ENCODE peak calls at places on chromosomes 11 and 22, in seven cellular contexts. U, T, D, X, O, V and H are unnamed samples.

GRCh38 chr11:133160754-133161153 is 371.5 kb downstream of the OPCML start:
- DNase-seq in U (no peak), T (no peak), D (no peak), X (no peak), O (no peak), V (no peak), H (no peak)

GRCh38 chr22:22168190-22168940 is 76.2 kb upstream of the VPREB1 start:
- DNase-seq in U (peak; percentile 9), T (no peak), D (peak; percentile 52), X (no peak), O (no peak), V (peak; percentile 54), H (peak; percentile 44)

GRCh38 chr11:118789501-118790356 is 1.2 kb downstream of the DDX6 start:
- DNase-seq in U (peak; percentile 36), T (peak; percentile 11), D (peak; percentile 31), X (no peak), O (peak; percentile 4), V (peak; percentile 46), H (peak; percentile 33)

GRCh38 chr11:107840120-107840479 is 18.5 kb downstream of the SLC35F2 start:
- DNase-seq in U (no peak), T (no peak), D (no peak), X (no peak), O (no peak), V (no peak), H (no peak)

GRCh38 chr22:25069758-25070461 is 117.4 kb downstream of the KIAA1671 start:
- DNase-seq in U (no peak), T (no peak), D (no peak), X (no peak), O (no peak), V (no peak), H (no peak)

GRCh38 chr22:36386900-36387663 is 685 bp downstream of the MYH9 start:
- DNase-seq in U (no peak), T (peak; percentile 12), D (no peak), X (no peak), O (peak; percentile 55), V (no peak), H (no peak)

GRCh38 chr11:132999519-132999918 is 532.8 kb downstream of the OPCML start:
- DNase-seq in U (no peak), T (no peak), D (no peak), X (no peak), O (no peak), V (no peak), H (no peak)

GRCh38 chr22:35930933-35931332 is 97.7 kb downstream of the RBFOX2 start:
- DNase-seq in U (peak; percentile 49), T (no peak), D (peak; percentile 90), X (no peak), O (peak; percentile 15), V (peak; percentile 92), H (peak; percentile 73)

GRCh38 chr11:70281114-70281729 is 10.7 kb downstream of the PPFIA1 start:
- DNase-seq in U (no peak), T (no peak), D (peak; percentile 74), X (no peak), O (no peak), V (peak; percentile 66), H (peak; percentile 62)

GRCh38 chr11:120079750-120080610 is 57.9 kb downstream of the TRIM29 start:
- DNase-seq in U (no peak), T (no peak), D (no peak), X (peak; percentile 4), O (peak; percentile 48), V (no peak), H (no peak)

GRCh38 chr11:29538339-29539036 is 478.3 kb downstream of the KCNA4 start:
- DNase-seq in U (no peak), T (no peak), D (peak; percentile 30), X (no peak), O (no peak), V (no peak), H (no peak)

GRCh38 chr11:30346068-30346688 is 23.3 kb downstream of the ARL14EP start:
- DNase-seq in U (peak; percentile 64), T (no peak), D (peak; percentile 74), X (no peak), O (peak; percentile 22), V (peak; percentile 79), H (peak; percentile 62)

GRCh38 chr22:29817724-29818123 is 20.4 kb downstream of the ASCC2 start:
- DNase-seq in U (no peak), T (peak; percentile 73), D (no peak), X (no peak), O (no peak), V (no peak), H (no peak)

GRCh38 chr22:47174671-47175111 is 412.2 kb downstream of the TBC1D22A start:
- DNase-seq in U (no peak), T (no peak), D (no peak), X (no peak), O (no peak), V (no peak), H (no peak)

GRCh38 chr11:34174411-34175041 is 69.1 kb downstream of the NAT10 start:
- DNase-seq in U (peak; percentile 76), T (peak; percentile 74), D (peak; percentile 75), X (peak; percentile 68), O (peak; percentile 89), V (peak; percentile 74), H (peak; percentile 63)

DNA sequence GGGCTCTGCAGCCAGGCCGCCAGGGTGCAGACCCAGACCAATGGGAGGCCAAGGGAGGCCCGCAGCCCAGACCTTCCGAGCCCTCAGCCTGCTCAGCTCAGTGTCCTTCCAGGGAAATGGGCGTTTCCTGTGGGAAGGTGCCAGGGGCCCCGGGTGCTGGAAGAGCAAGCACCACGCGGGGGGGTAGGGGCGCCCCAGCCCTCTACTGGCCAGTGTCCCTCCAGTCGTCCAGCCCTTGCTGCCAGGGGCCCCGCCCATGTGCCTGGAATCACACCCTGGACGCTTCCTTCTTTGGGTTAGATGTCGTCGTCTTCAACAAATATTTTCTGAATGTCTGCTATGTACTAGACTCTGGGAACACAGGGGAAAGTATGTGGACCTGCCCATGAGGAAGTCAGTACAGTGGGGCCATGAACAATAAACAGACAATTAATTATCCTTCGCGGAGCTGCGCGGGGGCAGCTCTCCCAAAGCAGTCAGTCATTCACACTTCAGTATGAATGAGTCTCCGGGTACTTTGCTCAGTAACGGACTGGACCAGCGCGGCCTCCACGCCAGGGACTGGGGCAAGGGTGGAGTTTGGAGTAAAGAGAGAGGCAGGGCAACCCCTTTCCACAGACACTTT is 60.2 kb downstream of the CDKN1C start:
- DNase-seq in U (peak; percentile 42), T (no peak), D (peak; percentile 78), X (no peak), O (no peak), V (peak; percentile 79), H (peak; percentile 69)
- TF ChIP-seq CTCF in U (no peak), T (no peak), D (peak; percentile 9), X (no peak), O (no peak), V (no peak), H (peak; percentile 7)

DNA sequence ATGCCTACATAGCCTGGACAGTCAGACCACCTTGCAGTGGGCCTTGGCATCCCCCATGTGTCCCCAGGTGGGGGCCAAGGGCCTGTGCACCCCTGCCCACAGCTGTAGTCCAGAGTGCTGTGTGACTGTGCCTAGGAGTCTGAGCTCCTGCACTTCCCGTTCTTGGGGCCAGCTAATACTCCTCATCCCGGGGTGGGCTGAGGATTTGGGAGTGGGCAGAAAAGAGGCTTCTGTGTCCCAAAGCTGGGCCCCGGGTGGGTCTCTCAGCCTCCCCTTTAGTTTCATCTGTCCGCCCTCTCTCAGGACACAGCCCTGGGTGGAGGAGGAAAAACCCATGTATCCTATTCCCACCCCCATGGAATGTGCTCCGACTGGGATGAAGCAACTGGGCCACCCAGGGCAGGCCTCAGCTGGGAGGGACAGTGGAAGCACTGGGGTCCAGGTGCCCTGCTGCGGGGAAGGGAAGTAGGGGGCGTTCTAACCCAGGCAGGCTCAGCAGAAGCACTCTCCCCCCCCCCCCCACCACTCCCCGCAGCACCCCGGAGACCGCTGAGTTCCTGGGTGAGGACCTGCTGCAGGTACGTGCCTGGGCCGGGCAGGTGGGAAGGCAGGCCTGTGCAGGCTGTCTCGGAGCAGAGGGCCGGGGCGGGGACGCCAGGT is 1.3 kb downstream of the SH3BP1 start:
- DNase-seq in U (no peak), T (no peak), D (no peak), X (no peak), O (no peak), V (no peak), H (no peak)
- TF ChIP-seq CTCF in U (no peak), T (no peak), D (no peak), X (no peak), O (no peak), V (no peak), H (no peak)

DNA sequence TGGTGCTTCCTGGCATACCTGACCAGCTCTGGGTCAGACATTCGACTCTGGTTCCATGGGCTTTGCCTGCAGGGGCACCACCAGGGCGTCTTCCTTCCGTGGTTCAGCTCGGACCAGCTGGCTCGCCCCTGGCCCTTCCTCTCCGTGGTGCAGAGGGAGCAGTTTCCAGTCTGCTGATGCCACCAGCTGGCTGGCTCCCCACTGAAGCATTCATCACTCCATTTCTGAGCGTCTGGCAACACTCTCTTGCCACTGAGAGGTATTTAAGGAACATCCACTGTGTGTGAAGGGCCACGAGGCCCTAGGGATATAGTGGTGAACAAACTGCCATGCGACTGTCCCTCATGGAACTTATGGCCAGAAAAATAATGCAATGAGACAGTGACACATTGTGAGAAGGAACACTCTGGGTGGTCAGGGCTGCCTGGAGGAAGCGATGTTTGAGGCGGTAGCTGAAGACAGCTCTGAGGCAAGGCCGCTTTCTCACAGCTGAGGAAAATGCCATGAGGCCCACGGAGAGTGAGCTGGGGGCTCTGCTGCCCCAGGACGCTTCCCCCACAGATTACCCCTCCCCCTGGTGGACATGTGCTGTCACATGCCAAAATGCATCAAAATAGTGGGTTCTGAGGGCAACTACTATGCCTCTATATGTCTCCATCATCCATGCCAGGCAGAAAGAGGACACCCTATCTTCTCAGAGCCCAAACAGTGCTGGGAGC is 44.9 kb upstream of the ARFGAP3 start:
- DNase-seq in U (no peak), T (peak; percentile 46), D (no peak), X (no peak), O (no peak), V (no peak), H (no peak)
- TF ChIP-seq CTCF in U (peak; percentile 44), T (no peak), D (peak; percentile 31), X (no peak), O (peak; percentile 55), V (peak; percentile 42), H (peak; percentile 36)

GRCh38 chr11:11706022-11706421 is 84.2 kb upstream of the GALNT18 start:
- DNase-seq in U (peak; percentile 36), T (no peak), D (no peak), X (no peak), O (no peak), V (no peak), H (no peak)
- TF ChIP-seq CTCF in U (no peak), T (no peak), D (no peak), X (no peak), O (no peak), V (no peak), H (no peak)

GRCh38 chr11:64629796-64630562 is 39.0 kb downstream of the SLC22A12 start:
- DNase-seq in U (no peak), T (peak; percentile 70), D (no peak), X (no peak), O (peak; percentile 56), V (no peak), H (no peak)
- TF ChIP-seq CTCF in U (no peak), T (no peak), D (no peak), X (no peak), O (peak; percentile 21), V (no peak), H (peak; percentile 3)

GRCh38 chr11:17252704-17253103 is 23.8 kb upstream of the NUCB2 start:
- DNase-seq in U (no peak), T (no peak), D (no peak), X (no peak), O (no peak), V (no peak), H (no peak)
- TF ChIP-seq CTCF in U (no peak), T (no peak), D (no peak), X (no peak), O (no peak), V (no peak), H (no peak)

GRCh38 chr22:44913198-44913983 is 96.4 kb downstream of the PHF21B start:
- DNase-seq in U (no peak), T (no peak), D (no peak), X (no peak), O (no peak), V (no peak), H (no peak)
- TF ChIP-seq CTCF in U (no peak), T (no peak), D (no peak), X (no peak), O (peak; percentile 31), V (peak; percentile 1), H (no peak)